ENCODE peak calls at places on chromosome 20, in seven cellular contexts. E is neuronal stem cell; G is GM12891; S is lower leg skin; K is activated CD4-positive, CD25-positive, alpha-beta regulatory T cell treated with anti-CD3 and anti-CD28 coated beads, Interleukin-2, amount 50 U/mL, for 72 hours; H is activated T-cell treated with anti-CD3 and anti-CD28 coated beads for 48 hours; I is KG1. N is an unnamed sample.
A peak's percentile ranks its signal among the peaks of the same experiment; 100 is the strongest.

GRCh38 chr20:37356387-37356786 is 10.4 kb downstream of the SRC start:
- DNase-seq in E (no peak), G (no peak), S (peak; percentile 94), K (peak; percentile 16), H (no peak), I (no peak), N (no peak)

GRCh38 chr20:34624628-34625027 is 52.3 kb downstream of the PIGU start:
- DNase-seq in E (no peak), G (no peak), S (no peak), K (no peak), H (no peak), I (no peak), N (no peak)

GRCh38 chr20:63538204-63539091 is 1.3 kb upstream of the PTK6 start:
- DNase-seq in E (no peak), G (no peak), S (no peak), K (no peak), H (no peak), I (no peak), N (peak; percentile 40)

GRCh38 chr20:31595654-31596411 is 9.3 kb upstream of the ID1 start:
- DNase-seq in E (no peak), G (no peak), S (peak; percentile 97), K (no peak), H (no peak), I (no peak), N (no peak)

GRCh38 chr20:51497542-51498467 is 44.7 kb downstream of the NFATC2 start:
- DNase-seq in E (no peak), G (peak; percentile 29), S (peak; percentile 86), K (no peak), H (peak; percentile 51), I (peak; percentile 71), N (peak; percentile 39)

GRCh38 chr20:36887779-36888133 is 11.8 kb downstream of the TLDC2 start:
- DNase-seq in E (no peak), G (no peak), S (no peak), K (no peak), H (no peak), I (no peak), N (no peak)

GRCh38 chr20:19095762-19096161 is 116.7 kb upstream of the SLC24A3 start:
- DNase-seq in E (no peak), G (no peak), S (no peak), K (no peak), H (no peak), I (no peak), N (no peak)

GRCh38 chr20:10565191-10565921 is 108.4 kb downstream of the JAG1 start:
- DNase-seq in E (no peak), G (no peak), S (no peak), K (no peak), H (no peak), I (no peak), N (no peak)

GRCh38 chr20:38589967-38590681 is 9.1 kb downstream of the ADIG start:
- DNase-seq in E (no peak), G (no peak), S (no peak), K (no peak), H (no peak), I (no peak), N (no peak)

GRCh38 chr20:2508631-2509467 is at the start of gene ZNF343:
- DNase-seq in E (peak; percentile 76), G (peak; percentile 79), S (peak; percentile 96), K (peak; percentile 77), H (peak; percentile 67), I (peak; percentile 82), N (peak; percentile 72)

GRCh38 chr20:52003976-52004375 is 187.6 kb downstream of the ZFP64 start:
- DNase-seq in E (peak; percentile 58), G (no peak), S (no peak), K (no peak), H (no peak), I (no peak), N (no peak)

GRCh38 chr20:45445805-45446562 is 23.6 kb upstream of the WFDC2 start:
- DNase-seq in E (no peak), G (no peak), S (no peak), K (no peak), H (peak; percentile 26), I (no peak), N (peak; percentile 20)

GRCh38 chr20:42308980-42309524 is 690.9 kb upstream of the CHD6 start:
- DNase-seq in E (no peak), G (no peak), S (no peak), K (no peak), H (no peak), I (no peak), N (no peak)

GRCh38 chr20:57819291-57819690 is 109.5 kb upstream of the PMEPA1 start:
- DNase-seq in E (no peak), G (no peak), S (no peak), K (no peak), H (no peak), I (no peak), N (no peak)

GRCh38 chr20:62984666-62985065 is 22.1 kb downstream of the BHLHE23 start:
- DNase-seq in E (no peak), G (no peak), S (no peak), K (no peak), H (no peak), I (no peak), N (no peak)

N was measured in activated CD4-positive, alpha-beta T cell treated with anti-CD3 and anti-CD28 coated beads for 4 hours.